ENCODE peak calls at places on chromosomes 7 and 10, in ten cellular contexts. One of them, this sample, is unnamed.

GRCh38 chr7:147279951-147280350 is 1163.3 kb downstream of the CNTNAP2 start:
- DNase-seq in CD8-positive, alpha-beta T cell: no peak
- DNase-seq in neural progenitor cell: peak; percentile 43
- DNase-seq in uterus: no peak
- DNase-seq in esophagus muscularis mucosa: no peak
- DNase-seq in tibial artery: no peak
- DNase-seq in effector memory CD4-positive, alpha-beta T cell: no peak
- DNase-seq in adipocyte: no peak
- DNase-seq in GM23248: no peak
- DNase-seq in breast epithelium: no peak
- DNase-seq in this sample: no peak

GRCh38 chr10:97087296-97087695 is 98.5 kb downstream of the SLIT1 start:
- DNase-seq in CD8-positive, alpha-beta T cell: no peak
- DNase-seq in neural progenitor cell: no peak
- DNase-seq in uterus: no peak
- DNase-seq in esophagus muscularis mucosa: no peak
- DNase-seq in tibial artery: no peak
- DNase-seq in effector memory CD4-positive, alpha-beta T cell: no peak
- DNase-seq in adipocyte: no peak
- DNase-seq in GM23248: no peak
- DNase-seq in breast epithelium: no peak
- DNase-seq in this sample: no peak

GRCh38 chr10:29279779-29280535 is 8.9 kb upstream of the LYZL1 start:
- DNase-seq in CD8-positive, alpha-beta T cell: no peak
- DNase-seq in neural progenitor cell: no peak
- DNase-seq in uterus: no peak
- DNase-seq in esophagus muscularis mucosa: no peak
- DNase-seq in tibial artery: no peak
- DNase-seq in effector memory CD4-positive, alpha-beta T cell: no peak
- DNase-seq in adipocyte: no peak
- DNase-seq in GM23248: no peak
- DNase-seq in breast epithelium: no peak
- DNase-seq in this sample: no peak

GRCh38 chr10:79104264-79104954 is 35.6 kb downstream of the ZMIZ1 start:
- DNase-seq in CD8-positive, alpha-beta T cell: no peak
- DNase-seq in neural progenitor cell: no peak
- DNase-seq in uterus: peak; percentile 78
- DNase-seq in esophagus muscularis mucosa: no peak
- DNase-seq in tibial artery: peak; percentile 87
- DNase-seq in effector memory CD4-positive, alpha-beta T cell: no peak
- DNase-seq in adipocyte: no peak
- DNase-seq in GM23248: peak; percentile 61
- DNase-seq in breast epithelium: no peak
- DNase-seq in this sample: no peak

GRCh38 chr10:110893559-110894179 is 21.9 kb downstream of the PDCD4 start:
- DNase-seq in CD8-positive, alpha-beta T cell: no peak
- DNase-seq in neural progenitor cell: peak; percentile 48
- DNase-seq in uterus: no peak
- DNase-seq in esophagus muscularis mucosa: no peak
- DNase-seq in tibial artery: no peak
- DNase-seq in effector memory CD4-positive, alpha-beta T cell: no peak
- DNase-seq in adipocyte: peak; percentile 82
- DNase-seq in GM23248: peak; percentile 72
- DNase-seq in breast epithelium: no peak
- DNase-seq in this sample: peak; percentile 60

GRCh38 chr7:131108212-131108980 is 219.3 kb upstream of the MKLN1 start:
- DNase-seq in CD8-positive, alpha-beta T cell: peak; percentile 52
- DNase-seq in neural progenitor cell: no peak
- DNase-seq in uterus: no peak
- DNase-seq in esophagus muscularis mucosa: no peak
- DNase-seq in tibial artery: no peak
- DNase-seq in effector memory CD4-positive, alpha-beta T cell: peak; percentile 43
- DNase-seq in adipocyte: peak; percentile 47
- DNase-seq in GM23248: peak; percentile 55
- DNase-seq in breast epithelium: no peak
- DNase-seq in this sample: peak; percentile 82

GRCh38 chr10:101238732-101239105 is 9.5 kb upstream of the LBX1 start:
- DNase-seq in CD8-positive, alpha-beta T cell: no peak
- DNase-seq in neural progenitor cell: peak; percentile 81
- DNase-seq in uterus: no peak
- DNase-seq in esophagus muscularis mucosa: no peak
- DNase-seq in tibial artery: no peak
- DNase-seq in effector memory CD4-positive, alpha-beta T cell: no peak
- DNase-seq in adipocyte: peak; percentile 41
- DNase-seq in GM23248: peak; percentile 17
- DNase-seq in breast epithelium: no peak
- DNase-seq in this sample: no peak

GRCh38 chr7:1458676-1459511 is at the start of gene MICALL2:
- DNase-seq in CD8-positive, alpha-beta T cell: no peak
- DNase-seq in neural progenitor cell: peak; percentile 55
- DNase-seq in uterus: peak; percentile 86
- DNase-seq in esophagus muscularis mucosa: no peak
- DNase-seq in tibial artery: peak; percentile 95
- DNase-seq in effector memory CD4-positive, alpha-beta T cell: peak; percentile 10
- DNase-seq in adipocyte: peak; percentile 95
- DNase-seq in GM23248: peak; percentile 97
- DNase-seq in breast epithelium: peak; percentile 64
- DNase-seq in this sample: no peak

GRCh38 chr7:4882169-4882741 is 1.3 kb downstream of the RADIL start:
- DNase-seq in CD8-positive, alpha-beta T cell: no peak
- DNase-seq in neural progenitor cell: peak; percentile 68
- DNase-seq in uterus: peak; percentile 67
- DNase-seq in esophagus muscularis mucosa: peak; percentile 93
- DNase-seq in tibial artery: peak; percentile 84
- DNase-seq in effector memory CD4-positive, alpha-beta T cell: no peak
- DNase-seq in adipocyte: peak; percentile 91
- DNase-seq in GM23248: peak; percentile 91
- DNase-seq in breast epithelium: peak; percentile 61
- DNase-seq in this sample: no peak

GRCh38 chr7:106309352-106309751 is 24.6 kb upstream of the NAMPT start:
- DNase-seq in CD8-positive, alpha-beta T cell: no peak
- DNase-seq in neural progenitor cell: no peak
- DNase-seq in uterus: no peak
- DNase-seq in esophagus muscularis mucosa: no peak
- DNase-seq in tibial artery: no peak
- DNase-seq in effector memory CD4-positive, alpha-beta T cell: no peak
- DNase-seq in adipocyte: no peak
- DNase-seq in GM23248: peak; percentile 15
- DNase-seq in breast epithelium: no peak
- DNase-seq in this sample: no peak

GRCh38 chr10:21298686-21299085 is 226.8 kb downstream of the SKIDA1 start:
- DNase-seq in CD8-positive, alpha-beta T cell: no peak
- DNase-seq in neural progenitor cell: no peak
- DNase-seq in uterus: no peak
- DNase-seq in esophagus muscularis mucosa: no peak
- DNase-seq in tibial artery: no peak
- DNase-seq in effector memory CD4-positive, alpha-beta T cell: no peak
- DNase-seq in adipocyte: no peak
- DNase-seq in GM23248: no peak
- DNase-seq in breast epithelium: no peak
- DNase-seq in this sample: no peak

DNA sequence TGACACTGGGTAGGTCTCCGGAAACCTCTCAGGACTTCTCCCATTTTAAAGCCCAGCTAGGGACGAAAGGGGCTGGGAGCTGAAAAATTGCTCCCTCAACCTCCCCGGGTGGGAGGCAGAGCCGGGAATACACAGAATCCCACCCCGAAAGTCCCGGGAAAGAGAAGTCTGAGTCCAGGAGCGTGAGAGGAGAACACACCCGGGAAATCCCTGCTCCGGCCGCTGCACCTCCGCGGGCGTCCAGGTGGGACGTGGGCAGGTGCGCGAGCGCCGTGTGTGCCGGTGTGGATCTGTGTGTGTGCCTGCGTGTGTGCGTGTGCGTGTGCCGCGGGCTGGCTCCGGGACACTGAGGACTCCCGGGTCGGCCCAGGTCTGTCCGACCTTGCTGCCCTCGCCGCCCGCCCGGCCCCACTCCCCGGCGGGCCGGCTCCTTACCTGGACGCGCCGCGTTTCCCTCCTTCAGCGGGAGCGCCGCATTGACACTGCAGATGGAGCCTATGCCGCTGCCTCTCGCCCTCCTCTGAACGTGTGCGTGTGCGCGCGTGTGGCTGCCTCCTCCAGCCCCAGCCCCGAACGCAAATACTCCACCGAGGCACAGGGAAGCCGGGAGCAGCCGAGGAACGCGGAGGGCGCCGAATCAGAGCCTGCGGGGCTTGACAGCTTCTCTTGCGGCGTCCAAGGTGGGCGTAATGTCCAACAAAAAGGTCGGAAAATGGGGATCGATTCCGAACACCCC is at the start of gene PLXNA4:
- DNase-seq in CD8-positive, alpha-beta T cell: no peak
- DNase-seq in neural progenitor cell: peak; percentile 52
- DNase-seq in uterus: peak; percentile 19
- DNase-seq in esophagus muscularis mucosa: no peak
- DNase-seq in tibial artery: no peak
- DNase-seq in effector memory CD4-positive, alpha-beta T cell: no peak
- DNase-seq in adipocyte: peak; percentile 50
- DNase-seq in GM23248: peak; percentile 29
- DNase-seq in breast epithelium: no peak
- DNase-seq in this sample: no peak
- H3K27me3 ChIP-seq in CD8-positive, alpha-beta T cell: peaks cover 23% of the 10 kb centered on the region
- H3K27me3 ChIP-seq in neural progenitor cell: peaks cover 88% of the 10 kb centered on the region
- H3K27me3 ChIP-seq in uterus: no peaks in the 10 kb centered on the region
- H3K27me3 ChIP-seq in esophagus muscularis mucosa: peaks cover 44% of the 10 kb centered on the region
- H3K27me3 ChIP-seq in tibial artery: no peaks in the 10 kb centered on the region
- H3K27me3 ChIP-seq in effector memory CD4-positive, alpha-beta T cell: peaks cover 26% of the 10 kb centered on the region
- H3K27me3 ChIP-seq in adipocyte: no peaks in the 10 kb centered on the region
- H3K27me3 ChIP-seq in GM23248: peaks cover 63% of the 10 kb centered on the region
- H3K27me3 ChIP-seq in breast epithelium: no peaks in the 10 kb centered on the region
- H3K27me3 ChIP-seq in this sample: peaks cover 47% of the 10 kb centered on the region

DNA sequence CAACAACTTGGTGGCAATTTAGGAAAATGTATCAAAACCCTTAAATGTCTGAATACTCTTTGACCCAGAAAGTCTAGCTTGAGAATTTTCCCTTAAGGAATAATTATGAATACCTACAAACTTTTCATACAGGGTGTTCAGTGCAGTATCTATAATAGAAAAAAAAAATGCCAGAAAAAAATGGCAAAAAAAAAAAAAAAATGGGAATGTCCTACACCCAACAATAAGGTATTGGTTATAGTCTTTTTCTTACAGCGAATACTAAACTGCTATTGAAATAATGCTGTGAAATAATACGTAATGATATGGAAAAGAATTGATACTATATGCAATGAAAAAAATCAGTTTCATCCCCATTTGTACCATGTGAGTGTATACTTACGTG is 44.3 kb downstream of the ZNF800 start:
- DNase-seq in CD8-positive, alpha-beta T cell: no peak
- DNase-seq in neural progenitor cell: no peak
- DNase-seq in uterus: no peak
- DNase-seq in esophagus muscularis mucosa: no peak
- DNase-seq in tibial artery: no peak
- DNase-seq in effector memory CD4-positive, alpha-beta T cell: no peak
- DNase-seq in adipocyte: no peak
- DNase-seq in GM23248: no peak
- DNase-seq in breast epithelium: no peak
- DNase-seq in this sample: no peak
- H3K4me3 ChIP-seq in CD8-positive, alpha-beta T cell: peak overlapping the region; percentile 26
- H3K4me3 ChIP-seq in neural progenitor cell: peak overlapping the region; percentile 44
- H3K4me3 ChIP-seq in uterus: peak overlapping the region; percentile 23
- H3K4me3 ChIP-seq in esophagus muscularis mucosa: peak overlapping the region; percentile 43
- H3K4me3 ChIP-seq in tibial artery: peak overlapping the region; percentile 32
- H3K4me3 ChIP-seq in effector memory CD4-positive, alpha-beta T cell: peak overlapping the region; percentile 50
- H3K4me3 ChIP-seq in adipocyte: peak overlapping the region; percentile 77
- H3K4me3 ChIP-seq in GM23248: peak overlapping the region; percentile 70
- H3K4me3 ChIP-seq in breast epithelium: peak overlapping the region; percentile 41
- H3K4me3 ChIP-seq in this sample: no peak overlapping the region

GRCh38 chr10:131117416-131118212 is 193.9 kb downstream of the TCERG1L start:
- DNase-seq in CD8-positive, alpha-beta T cell: no peak
- DNase-seq in neural progenitor cell: no peak
- DNase-seq in uterus: no peak
- DNase-seq in esophagus muscularis mucosa: no peak
- DNase-seq in tibial artery: no peak
- DNase-seq in effector memory CD4-positive, alpha-beta T cell: no peak
- DNase-seq in adipocyte: no peak
- DNase-seq in GM23248: no peak
- DNase-seq in breast epithelium: no peak
- DNase-seq in this sample: no peak

GRCh38 chr10:131116216-131117005 is 195.1 kb downstream of the TCERG1L start:
- DNase-seq in CD8-positive, alpha-beta T cell: no peak
- DNase-seq in neural progenitor cell: no peak
- DNase-seq in uterus: no peak
- DNase-seq in esophagus muscularis mucosa: no peak
- DNase-seq in tibial artery: no peak
- DNase-seq in effector memory CD4-positive, alpha-beta T cell: no peak
- DNase-seq in adipocyte: no peak
- DNase-seq in GM23248: no peak
- DNase-seq in breast epithelium: no peak
- DNase-seq in this sample: no peak

GRCh38 chr10:131115801-131116200 is 195.7 kb downstream of the TCERG1L start:
- DNase-seq in CD8-positive, alpha-beta T cell: no peak
- DNase-seq in neural progenitor cell: no peak
- DNase-seq in uterus: no peak
- DNase-seq in esophagus muscularis mucosa: no peak
- DNase-seq in tibial artery: no peak
- DNase-seq in effector memory CD4-positive, alpha-beta T cell: no peak
- DNase-seq in adipocyte: no peak
- DNase-seq in GM23248: no peak
- DNase-seq in breast epithelium: no peak
- DNase-seq in this sample: no peak

GRCh38 chr10:131115321-131115720 is 196.2 kb downstream of the TCERG1L start:
- DNase-seq in CD8-positive, alpha-beta T cell: no peak
- DNase-seq in neural progenitor cell: no peak
- DNase-seq in uterus: no peak
- DNase-seq in esophagus muscularis mucosa: no peak
- DNase-seq in tibial artery: no peak
- DNase-seq in effector memory CD4-positive, alpha-beta T cell: no peak
- DNase-seq in adipocyte: no peak
- DNase-seq in GM23248: no peak
- DNase-seq in breast epithelium: no peak
- DNase-seq in this sample: no peak

GRCh38 chr10:131117011-131117410 is 194.5 kb downstream of the TCERG1L start:
- DNase-seq in CD8-positive, alpha-beta T cell: no peak
- DNase-seq in neural progenitor cell: no peak
- DNase-seq in uterus: no peak
- DNase-seq in esophagus muscularis mucosa: no peak
- DNase-seq in tibial artery: no peak
- DNase-seq in effector memory CD4-positive, alpha-beta T cell: no peak
- DNase-seq in adipocyte: no peak
- DNase-seq in GM23248: no peak
- DNase-seq in breast epithelium: no peak
- DNase-seq in this sample: no peak
- H3K9me3 ChIP-seq in CD8-positive, alpha-beta T cell: no peaks in the 10 kb centered on the region
- H3K9me3 ChIP-seq in neural progenitor cell: no peaks in the 10 kb centered on the region
- H3K9me3 ChIP-seq in uterus: no peaks in the 10 kb centered on the region
- H3K9me3 ChIP-seq in esophagus muscularis mucosa: no peaks in the 10 kb centered on the region
- H3K9me3 ChIP-seq in tibial artery: no peaks in the 10 kb centered on the region
- H3K9me3 ChIP-seq in effector memory CD4-positive, alpha-beta T cell: no peaks in the 10 kb centered on the region
- H3K9me3 ChIP-seq in adipocyte: no peaks in the 10 kb centered on the region
- H3K9me3 ChIP-seq in GM23248: no peaks in the 10 kb centered on the region
- H3K9me3 ChIP-seq in breast epithelium: no peaks in the 10 kb centered on the region
- H3K9me3 ChIP-seq in this sample: no peaks in the 10 kb centered on the region

DNA sequence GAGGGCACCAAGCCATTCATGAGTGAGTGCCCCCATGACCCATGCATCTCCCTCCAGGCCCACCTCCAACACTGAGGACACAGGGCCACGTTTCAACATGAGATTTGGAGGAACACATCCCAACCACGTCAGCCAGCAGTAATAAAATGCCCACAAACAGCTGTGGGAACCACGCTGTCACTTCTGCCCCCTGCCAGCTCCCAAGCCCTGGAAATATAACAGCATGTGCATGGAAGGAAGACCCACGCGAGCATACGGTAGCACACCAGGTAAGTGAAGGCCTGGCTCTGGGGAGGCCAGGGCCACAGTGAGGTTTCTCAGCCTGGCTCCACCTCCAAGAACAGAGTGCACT is 168.9 kb upstream of the PFKP start:
- DNase-seq in CD8-positive, alpha-beta T cell: no peak
- DNase-seq in neural progenitor cell: no peak
- DNase-seq in uterus: no peak
- DNase-seq in esophagus muscularis mucosa: no peak
- DNase-seq in tibial artery: no peak
- DNase-seq in effector memory CD4-positive, alpha-beta T cell: no peak
- DNase-seq in adipocyte: no peak
- DNase-seq in GM23248: no peak
- DNase-seq in breast epithelium: no peak
- DNase-seq in this sample: no peak
- H3K27me3 ChIP-seq in CD8-positive, alpha-beta T cell: no peaks in the 10 kb centered on the region
- H3K27me3 ChIP-seq in neural progenitor cell: no peaks in the 10 kb centered on the region
- H3K27me3 ChIP-seq in uterus: no peaks in the 10 kb centered on the region
- H3K27me3 ChIP-seq in esophagus muscularis mucosa: no peaks in the 10 kb centered on the region
- H3K27me3 ChIP-seq in tibial artery: no peaks in the 10 kb centered on the region
- H3K27me3 ChIP-seq in effector memory CD4-positive, alpha-beta T cell: no peaks in the 10 kb centered on the region
- H3K27me3 ChIP-seq in adipocyte: peaks cover 31% of the 10 kb centered on the region
- H3K27me3 ChIP-seq in GM23248: peaks cover 10% of the 10 kb centered on the region
- H3K27me3 ChIP-seq in breast epithelium: no peaks in the 10 kb centered on the region
- H3K27me3 ChIP-seq in this sample: no peaks in the 10 kb centered on the region

This sample was measured in CD4-positive, alpha-beta memory T cell.